ENCODE peak calls at places on chromosome 9, in eight cellular contexts. G is cardiac fibroblast, D is osteoblast, Z is left lung, Q is IMR-90, H is cardiac muscle cell, T is GM12865, Y is fibroblast of pulmonary artery. J is an unnamed sample.

GRCh38 chr9:77997611-77998349 is 33.8 kb downstream of the GNAQ start:
- DNase-seq in T (no peak), Z (no peak), G (no peak), D (no peak), H (peak; percentile 28), Q (peak; percentile 34), Y (no peak), J (no peak)

GRCh38 chr9:68706579-68707201 is 1.6 kb downstream of the PIP5K1B start:
- DNase-seq in Q (no peak), G (peak; percentile 2), H (no peak), D (no peak), T (peak; percentile 81), Z (no peak), Y (no peak), J (no peak)

GRCh38 chr9:12955510-12956163 is 180.8 kb downstream of the LURAP1L start:
- DNase-seq in T (no peak), Q (no peak), H (no peak), Z (no peak), D (no peak), G (no peak), Y (no peak), J (no peak)

GRCh38 chr9:37906312-37907239 is 2.6 kb upstream of the SLC25A51 start:
- DNase-seq in Y (no peak), T (no peak), Q (no peak), D (peak; percentile 39), Z (no peak), H (no peak), G (no peak), J (no peak)

GRCh38 chr9:129480227-129480626 is 140.7 kb downstream of the C9orf50 start:
- DNase-seq in T (no peak), Z (no peak), Q (no peak), H (peak; percentile 63), G (peak; percentile 48), Y (peak; percentile 38), D (peak; percentile 89), J (no peak)

GRCh38 chr9:130327781-130328348 is 62.3 kb downstream of the HMCN2 start:
- DNase-seq in Y (no peak), H (peak; percentile 35), G (peak; percentile 5), T (no peak), D (peak; percentile 89), Z (no peak), Q (peak; percentile 47), J (no peak)

GRCh38 chr9:133727876-133728441 is 10.2 kb downstream of the SARDH start:
- DNase-seq in H (no peak), Z (no peak), Y (no peak), T (no peak), G (no peak), Q (no peak), D (peak; percentile 53), J (no peak)

GRCh38 chr9:82438581-82438980 is 450.0 kb downstream of the SPATA31D1 start:
- DNase-seq in T (no peak), Q (no peak), Y (no peak), H (no peak), D (no peak), G (peak; percentile 31), Z (no peak), J (no peak)

GRCh38 chr9:115289757-115290208 is 171.8 kb upstream of the TNC start:
- DNase-seq in Y (peak; percentile 83), D (no peak), Q (peak; percentile 83), H (peak; percentile 80), G (peak; percentile 32), T (no peak), Z (no peak), J (peak; percentile 85)

GRCh38 chr9:131051592-131052517 is 42.9 kb downstream of the LAMC3 start:
- DNase-seq in Z (no peak), G (no peak), Q (no peak), H (no peak), D (peak; percentile 51), Y (no peak), T (no peak), J (no peak)

GRCh38 chr9:32571969-32572899 is 725 bp downstream of the NDUFB6 start:
- DNase-seq in T (peak; percentile 88), H (peak; percentile 81), Y (peak; percentile 84), Q (peak; percentile 82), Z (peak; percentile 52), G (peak; percentile 84), D (peak; percentile 91), J (peak; percentile 83)

GRCh38 chr9:35728041-35728971 is 3.7 kb downstream of the TLN1 start:
- DNase-seq in Q (peak; percentile 90), T (peak; percentile 87), Z (peak; percentile 78), G (peak; percentile 94), H (peak; percentile 97), D (peak; percentile 95), Y (peak; percentile 96), J (peak; percentile 82)

GRCh38 chr9:90025816-90026215 is 421.0 kb downstream of the GADD45G start:
- DNase-seq in Y (no peak), H (no peak), Q (no peak), Z (no peak), D (no peak), G (no peak), T (no peak), J (peak; percentile 14)

GRCh38 chr9:95876595-95876994 is 1.1 kb downstream of the ERCC6L2 start:
- DNase-seq in Y (no peak), Z (no peak), H (peak; percentile 10), G (peak; percentile 33), D (no peak), Q (peak; percentile 22), T (peak; percentile 24), J (peak; percentile 7)

GRCh38 chr9:119094086-119094485 is 275.1 kb downstream of the BRINP1 start:
- DNase-seq in Z (no peak), H (no peak), G (no peak), D (no peak), Y (no peak), Q (no peak), T (no peak), J (no peak)

GRCh38 chr9:17319822-17320221 is 185.0 kb downstream of the CNTLN start:
- DNase-seq in Q (peak; percentile 4), G (no peak), D (no peak), T (no peak), Y (no peak), Z (no peak), H (no peak), J (no peak)

DNA sequence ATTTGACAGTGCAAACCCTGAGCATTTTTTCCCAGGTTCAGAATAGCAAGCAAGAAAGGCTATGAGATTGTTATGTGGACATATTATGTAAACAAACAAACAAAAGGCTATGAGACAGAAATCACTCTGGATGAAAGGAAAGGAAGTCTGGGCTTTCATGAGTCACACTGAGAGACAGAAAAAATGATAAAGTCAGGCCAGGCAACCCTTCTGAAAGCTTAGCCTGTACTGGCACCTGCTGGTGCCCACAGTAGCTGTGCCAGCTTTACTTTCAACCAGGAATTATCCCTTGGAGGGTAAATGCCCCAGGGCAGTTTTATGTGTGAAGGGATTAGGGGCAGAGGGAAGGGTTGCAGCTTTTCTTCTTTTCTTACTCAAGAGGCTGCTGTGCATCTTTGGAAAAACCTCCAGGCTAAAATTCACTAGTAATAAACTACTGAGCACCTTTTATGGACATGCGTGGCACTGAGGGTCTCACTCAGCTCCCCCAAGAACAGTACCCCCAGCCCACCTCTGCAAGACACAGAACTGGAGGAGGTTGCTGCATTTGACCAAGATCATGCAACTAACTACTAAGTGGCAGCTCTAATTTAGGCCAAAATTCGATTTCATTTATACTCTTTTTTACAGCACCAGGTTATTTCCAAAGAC is 41.7 kb downstream of the ACTL7B start:
- DNase-seq in Z (no peak), H (peak; percentile 48), T (no peak), D (peak; percentile 89), G (peak; percentile 67), Y (peak; percentile 47), Q (no peak), J (peak; percentile 53)
- TF ChIP-seq CTCF in Z (peak; percentile 38), H (peak; percentile 41), T (peak; percentile 15), D (peak; percentile 75), G (peak; percentile 43), Y (peak; percentile 29), Q (no peak), J (peak; percentile 66)

DNA sequence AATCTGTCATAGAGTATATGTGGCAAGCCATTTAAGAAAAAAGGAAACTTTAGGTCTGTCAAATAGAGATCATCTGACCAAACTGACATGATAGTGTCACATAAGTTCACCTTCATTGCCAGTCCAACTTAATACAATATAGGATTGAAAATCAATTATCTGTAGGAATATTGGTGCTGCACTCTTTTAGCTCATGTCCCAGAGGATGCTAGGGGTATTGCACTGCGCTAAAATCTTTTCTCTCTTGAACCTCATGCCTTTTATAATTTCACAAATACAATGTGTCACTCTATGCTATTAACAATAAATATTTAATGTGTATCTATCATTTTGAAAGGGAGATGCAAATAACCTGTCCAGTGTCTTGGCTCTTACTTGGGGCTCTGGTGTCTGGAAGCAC is 72.4 kb upstream of the FAM120A start:
- DNase-seq in H (no peak), Z (no peak), Y (no peak), D (no peak), T (no peak), G (no peak), Q (no peak), J (no peak)
- TF ChIP-seq CTCF in H (peak; percentile 13), Z (no peak), Y (peak; percentile 21), D (peak; percentile 32), T (no peak), G (peak; percentile 34), Q (no peak), J (no peak)

GRCh38 chr9:25964239-25964638 is 286.0 kb upstream of the TUSC1 start:
- DNase-seq in T (peak; percentile 59), Y (peak; percentile 85), Q (peak; percentile 82), G (peak; percentile 87), H (peak; percentile 82), D (no peak), Z (no peak), J (peak; percentile 73)
- TF ChIP-seq CTCF in T (peak; percentile 54), Y (peak; percentile 73), Q (peak; percentile 82), G (peak; percentile 56), H (peak; percentile 63), D (peak; percentile 20), Z (no peak), J (peak; percentile 70)

GRCh38 chr9:9917400-9917799 is 695.4 kb downstream of the PTPRD start:
- DNase-seq in H (no peak), T (no peak), G (no peak), Y (no peak), D (no peak), Z (no peak), Q (no peak), J (no peak)

GRCh38 chr9:9914174-9914573 is 698.6 kb downstream of the PTPRD start:
- DNase-seq in H (no peak), Q (no peak), Y (no peak), G (no peak), T (peak; percentile 4), Z (no peak), D (no peak), J (no peak)

GRCh38 chr9:9913276-9913832 is 699.4 kb downstream of the PTPRD start:
- DNase-seq in Z (no peak), D (no peak), T (no peak), Q (no peak), Y (no peak), G (no peak), H (no peak), J (no peak)

DNA sequence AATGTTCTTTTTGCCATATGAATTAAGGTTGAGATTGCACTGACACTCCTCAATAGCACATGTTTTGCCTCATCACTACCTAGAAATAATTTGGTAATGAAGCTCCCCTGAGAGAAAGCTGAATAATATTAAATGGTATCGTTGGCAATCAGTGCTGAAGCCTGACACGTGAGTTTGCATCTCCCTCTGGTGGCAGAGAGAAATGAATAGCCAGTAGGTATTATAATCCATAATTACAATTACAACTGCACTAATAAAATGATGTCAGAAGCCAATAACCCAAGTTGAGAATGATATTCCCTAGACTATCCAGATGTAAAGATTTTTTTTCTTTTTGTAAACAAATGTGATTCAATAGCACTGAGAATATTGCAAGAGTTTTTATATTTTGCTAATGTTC is 700.3 kb downstream of the PTPRD start:
- DNase-seq in Z (no peak), G (no peak), H (no peak), Y (no peak), T (no peak), Q (no peak), D (no peak), J (peak; percentile 4)
- TF ChIP-seq CTCF in Z (no peak), G (no peak), H (no peak), Y (no peak), T (peak; percentile 18), Q (peak; percentile 16), D (no peak), J (peak; percentile 59)